ENCODE peak calls at places on chromosome 15, in seven cellular contexts. J is sigmoid colon, T is breast epithelium, Z is transverse colon, X is H1, G is GM23338, V is stomach. O is an unnamed sample.

GRCh38 chr15:34338347-34338746 is 766 bp upstream of the SLC12A6 start:
- DNase-seq in J (no peak), T (no peak), Z (no peak), X (no peak), G (peak; percentile 50), V (no peak), O (no peak)

GRCh38 chr15:62163847-62164499 is 1.1 kb downstream of the C2CD4B start:
- DNase-seq in J (no peak), T (no peak), Z (peak; percentile 14), X (peak; percentile 74), G (peak; percentile 68), V (peak; percentile 37), O (no peak)

GRCh38 chr15:88419830-88420229 is 47.4 kb downstream of the MRPL46 start:
- DNase-seq in J (no peak), T (no peak), Z (no peak), X (no peak), G (no peak), V (no peak), O (no peak)

GRCh38 chr15:59448871-59449270 is 10.9 kb downstream of the FAM81A start:
- DNase-seq in J (no peak), T (no peak), Z (no peak), X (no peak), G (no peak), V (no peak), O (no peak)

GRCh38 chr15:97522362-97522761 is 438.1 kb upstream of the ARRDC4 start:
- DNase-seq in J (peak; percentile 64), T (no peak), Z (no peak), X (no peak), G (no peak), V (no peak), O (no peak)

GRCh38 chr15:36109943-36110658 is 469.3 kb upstream of the CDIN1 start:
- DNase-seq in J (no peak), T (no peak), Z (no peak), X (no peak), G (no peak), V (no peak), O (no peak)

GRCh38 chr15:52102468-52102867 is 10.1 kb downstream of the BCL2L10 start:
- DNase-seq in J (no peak), T (no peak), Z (no peak), X (no peak), G (no peak), V (no peak), O (no peak)

GRCh38 chr15:43229977-43230376 is 9.2 kb upstream of the EPB42 start:
- DNase-seq in J (no peak), T (no peak), Z (no peak), X (no peak), G (no peak), V (no peak), O (no peak)

GRCh38 chr15:72685925-72686794 is at the start of the genes BBS4 and HIGD2B:
- DNase-seq in J (peak; percentile 90), T (peak; percentile 88), Z (peak; percentile 92), X (peak; percentile 93), G (peak; percentile 96), V (peak; percentile 91), O (peak; percentile 97)

GRCh38 chr15:94110476-94111130 is 120.8 kb upstream of the MCTP2 start:
- DNase-seq in J (no peak), T (no peak), Z (no peak), X (no peak), G (peak; percentile 26), V (no peak), O (no peak)

GRCh38 chr15:62874933-62875625 is 167.5 kb upstream of the TPM1 start:
- DNase-seq in J (peak; percentile 88), T (no peak), Z (no peak), X (peak; percentile 47), G (no peak), V (no peak), O (no peak)

GRCh38 chr15:66908503-66909095 is 156.8 kb upstream of the SMAD3 start:
- DNase-seq in J (no peak), T (no peak), Z (no peak), X (no peak), G (no peak), V (no peak), O (no peak)

GRCh38 chr15:58383876-58384275 is 47.9 kb upstream of the LIPC start:
- DNase-seq in J (no peak), T (no peak), Z (no peak), X (peak; percentile 67), G (peak; percentile 74), V (no peak), O (no peak)

GRCh38 chr15:60520825-60521368 is 42.0 kb upstream of the ICE2 start:
- DNase-seq in J (no peak), T (peak; percentile 48), Z (peak; percentile 81), X (peak; percentile 87), G (peak; percentile 80), V (peak; percentile 82), O (no peak)

GRCh38 chr15:47718474-47719440 is 1.5 kb downstream of the SEMA6D start:
- DNase-seq in J (no peak), T (no peak), Z (peak; percentile 45), X (peak; percentile 56), G (peak; percentile 40), V (no peak), O (no peak)

GRCh38 chr15:58015565-58015964 is 49.9 kb downstream of the ALDH1A2 start:
- DNase-seq in J (no peak), T (no peak), Z (no peak), X (no peak), G (no peak), V (no peak), O (no peak)

GRCh38 chr15:67017318-67017717 is 48.1 kb upstream of the SMAD3 start:
- DNase-seq in J (no peak), T (no peak), Z (no peak), X (no peak), G (no peak), V (no peak), O (no peak)

GRCh38 chr15:44246521-44247268 is 41.8 kb upstream of the GOLM2 start:
- DNase-seq in J (no peak), T (no peak), Z (no peak), X (no peak), G (no peak), V (no peak), O (no peak)

GRCh38 chr15:62075595-62076279 is 9.0 kb downstream of the C2CD4A start:
- DNase-seq in J (no peak), T (peak; percentile 69), Z (peak; percentile 19), X (no peak), G (no peak), V (peak; percentile 71), O (no peak)

GRCh38 chr15:101183226-101183925 is 68.5 kb downstream of the CHSY1 start:
- DNase-seq in J (no peak), T (no peak), Z (no peak), X (no peak), G (no peak), V (no peak), O (no peak)
- H3K27ac ChIP-seq in J (no peak overlapping the region), T (peak overlapping the region; percentile 29), Z (no peak overlapping the region), X (no peak overlapping the region), G (no peak overlapping the region), V (peak overlapping the region; percentile 55), O (no peak overlapping the region)

GRCh38 chr15:81387629-81388430 is 13.8 kb upstream of the TMC3 start:
- DNase-seq in J (no peak), T (no peak), Z (no peak), X (no peak), G (no peak), V (no peak), O (no peak)

GRCh38 chr15:81386947-81387346 is 12.9 kb upstream of the TMC3 start:
- DNase-seq in J (no peak), T (no peak), Z (no peak), X (no peak), G (no peak), V (no peak), O (no peak)

GRCh38 chr15:81385110-81386076 is 11.4 kb upstream of the TMC3 start:
- DNase-seq in J (no peak), T (no peak), Z (peak; percentile 39), X (no peak), G (no peak), V (peak; percentile 26), O (no peak)

GRCh38 chr15:81391657-81392056 is 17.6 kb upstream of the TMC3 start:
- DNase-seq in J (no peak), T (no peak), Z (no peak), X (no peak), G (no peak), V (no peak), O (no peak)

GRCh38 chr15:81388431-81388760 is 14.4 kb upstream of the TMC3 start:
- DNase-seq in J (no peak), T (no peak), Z (no peak), X (no peak), G (no peak), V (no peak), O (no peak)
- TF ChIP-seq POLR2AphosphoS5 in J (no peak), T (no peak), Z (no peak), X (no peak), G (no peak), V (no peak), O (no peak)

GRCh38 chr15:75597667-75598341 is 18.7 kb upstream of the PTPN9 start:
- DNase-seq in J (no peak), T (no peak), Z (no peak), X (no peak), G (peak; percentile 72), V (peak; percentile 47), O (no peak)
- TF ChIP-seq CTCF in J (peak; percentile 23), T (peak; percentile 35), Z (peak; percentile 42), X (peak; percentile 52), G (peak; percentile 58), V (no peak), O (peak; percentile 44)

GRCh38 chr15:80527961-80528360 is 123.8 kb downstream of the ARNT2 start:
- DNase-seq in J (no peak), T (no peak), Z (no peak), X (no peak), G (no peak), V (no peak), O (peak; percentile 34)

GRCh38 chr15:80530737-80531365 is 126.7 kb downstream of the ARNT2 start:
- DNase-seq in J (no peak), T (no peak), Z (no peak), X (no peak), G (no peak), V (no peak), O (peak; percentile 89)

GRCh38 chr15:80533934-80534333 is 129.8 kb downstream of the ARNT2 start:
- DNase-seq in J (no peak), T (no peak), Z (no peak), X (no peak), G (no peak), V (no peak), O (no peak)

GRCh38 chr15:80527406-80527805 is 123.2 kb downstream of the ARNT2 start:
- DNase-seq in J (no peak), T (no peak), Z (no peak), X (no peak), G (no peak), V (no peak), O (no peak)

DNA sequence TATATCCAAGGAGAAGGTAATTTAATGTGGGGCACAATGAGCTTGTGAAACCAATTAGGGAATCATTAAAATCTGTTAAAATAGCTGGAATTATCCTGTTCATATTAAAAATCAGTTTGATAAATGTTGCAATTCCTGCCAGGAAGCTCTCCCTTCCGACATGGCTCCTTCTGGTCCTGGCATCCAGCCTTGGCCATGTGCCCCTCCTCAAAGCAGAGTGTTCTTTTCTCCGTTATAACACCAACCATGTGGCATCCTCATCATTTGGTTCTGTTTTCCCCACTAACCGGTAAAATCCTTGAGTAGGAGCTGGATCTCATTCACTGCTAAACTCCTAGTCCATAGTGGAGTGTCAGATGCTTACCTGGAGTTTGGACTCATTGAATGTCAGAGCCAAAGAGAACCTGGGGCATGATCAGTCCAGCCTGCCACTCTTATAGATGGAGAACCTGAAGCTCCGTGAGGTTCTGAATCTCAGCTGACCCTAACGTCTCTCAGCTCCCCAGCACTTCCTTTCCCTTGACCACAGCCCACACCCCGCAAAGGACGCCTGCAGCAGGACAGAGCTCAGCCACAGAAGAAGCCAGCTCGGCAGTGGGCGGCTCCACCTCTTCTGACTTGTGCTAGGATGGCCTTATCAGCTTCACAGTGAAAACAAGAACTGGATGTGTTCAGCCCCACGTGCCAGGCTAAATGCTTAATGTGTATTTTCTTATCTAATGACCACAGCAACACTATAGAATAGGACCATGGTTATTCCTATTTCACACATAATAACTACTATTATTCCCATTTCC is 127.4 kb downstream of the ARNT2 start:
- DNase-seq in J (no peak), T (no peak), Z (no peak), X (no peak), G (no peak), V (peak; percentile 30), O (peak; percentile 91)
- H3K27ac ChIP-seq in J (no peak overlapping the region), T (peak overlapping the region; percentile 69), Z (no peak overlapping the region), X (no peak overlapping the region), G (no peak overlapping the region), V (no peak overlapping the region), O (no peak overlapping the region)

O was measured in esophagus muscularis mucosa.